ENCODE peak calls at places on chromosomes 2 and 18, in seven cellular contexts. T, D, S, A, W, F and R are unnamed samples.
A peak's percentile ranks its signal among the peaks of the same experiment; 100 is the strongest.

GRCh38 chr2:126810001-126810400 is 88.7 kb upstream of the TEX51 start:
- DNase-seq in T (no peak), D (no peak), S (no peak), A (no peak), W (no peak), F (no peak), R (no peak)

GRCh38 chr2:37090019-37090477 is 5.7 kb downstream of the GPATCH11 start:
- DNase-seq in T (no peak), D (no peak), S (no peak), A (no peak), W (peak; percentile 70), F (no peak), R (no peak)

GRCh38 chr18:50313031-50313607 is 25.6 kb upstream of the CXXC1 start:
- DNase-seq in T (no peak), D (peak; percentile 18), S (no peak), A (no peak), W (no peak), F (no peak), R (no peak)

GRCh38 chr2:238868616-238869292 is 20.9 kb downstream of the TWIST2 start:
- DNase-seq in T (no peak), D (peak; percentile 91), S (no peak), A (no peak), W (no peak), F (peak; percentile 64), R (no peak)

GRCh38 chr2:79393806-79394484 is 118.9 kb upstream of the CTNNA2 start:
- DNase-seq in T (no peak), D (no peak), S (no peak), A (no peak), W (no peak), F (no peak), R (no peak)

GRCh38 chr2:235070063-235070706 is 118.4 kb downstream of the SH3BP4 start:
- DNase-seq in T (no peak), D (peak; percentile 56), S (no peak), A (no peak), W (no peak), F (no peak), R (no peak)

GRCh38 chr18:36492604-36493329 is 195.3 kb downstream of the FHOD3 start:
- DNase-seq in T (no peak), D (peak; percentile 9), S (no peak), A (no peak), W (no peak), F (no peak), R (no peak)

GRCh38 chr2:45962522-45962921 is 311.0 kb downstream of the PRKCE start:
- DNase-seq in T (no peak), D (peak; percentile 95), S (no peak), A (no peak), W (no peak), F (peak; percentile 84), R (no peak)

GRCh38 chr18:41354151-41354550 is 600.9 kb upstream of the PIK3C3 start:
- DNase-seq in T (no peak), D (no peak), S (no peak), A (no peak), W (no peak), F (no peak), R (no peak)

GRCh38 chr18:23593720-23594119 is 7.4 kb upstream of the NPC1 start:
- DNase-seq in T (no peak), D (peak; percentile 95), S (no peak), A (no peak), W (no peak), F (peak; percentile 87), R (no peak)

GRCh38 chr2:54470241-54470938 is 14.3 kb downstream of the SPTBN1 start:
- DNase-seq in T (no peak), D (peak; percentile 60), S (no peak), A (no peak), W (no peak), F (peak; percentile 79), R (no peak)

GRCh38 chr2:237322564-237322963 is 91.4 kb downstream of the COL6A3 start:
- DNase-seq in T (no peak), D (peak; percentile 40), S (no peak), A (peak; percentile 6), W (no peak), F (no peak), R (no peak)

GRCh38 chr2:41741951-41742563 is 305.8 kb upstream of the PKDCC start:
- DNase-seq in T (no peak), D (no peak), S (no peak), A (no peak), W (no peak), F (no peak), R (no peak)

GRCh38 chr2:198220727-198221337 is 416.4 kb downstream of the PLCL1 start:
- DNase-seq in T (no peak), D (no peak), S (no peak), A (no peak), W (no peak), F (no peak), R (no peak)

GRCh38 chr2:46036929-46037328 is 260.3 kb upstream of the EPAS1 start:
- DNase-seq in T (no peak), D (peak; percentile 85), S (no peak), A (no peak), W (no peak), F (peak; percentile 32), R (no peak)

GRCh38 chr2:36352711-36353110 is 2.9 kb upstream of the CRIM1 start:
- DNase-seq in T (no peak), D (peak; percentile 96), S (no peak), A (no peak), W (no peak), F (peak; percentile 83), R (no peak)

GRCh38 chr2:238644095-238645081 is 203.5 kb upstream of the TWIST2 start:
- DNase-seq in T (no peak), D (peak; percentile 94), S (no peak), A (no peak), W (no peak), F (peak; percentile 86), R (no peak)

GRCh38 chr2:235701206-235701605 is 207.4 kb downstream of the AGAP1 start:
- DNase-seq in T (no peak), D (no peak), S (no peak), A (no peak), W (no peak), F (no peak), R (no peak)

GRCh38 chr2:223586261-223586660 is 15.9 kb downstream of the SCG2 start:
- DNase-seq in T (no peak), D (peak; percentile 89), S (no peak), A (no peak), W (no peak), F (peak; percentile 88), R (no peak)

GRCh38 chr2:227388537-227389011 is 825 bp upstream of the SCYGR1 start:
- DNase-seq in T (no peak), D (peak; percentile 99), S (no peak), A (no peak), W (no peak), F (peak; percentile 98), R (no peak)

GRCh38 chr18:31671951-31672350 is 12.4 kb downstream of the B4GALT6 start:
- DNase-seq in T (no peak), D (no peak), S (no peak), A (no peak), W (no peak), F (no peak), R (no peak)

GRCh38 chr2:218859994-218860831 is 608 bp downstream of the WNT6 start:
- DNase-seq in T (no peak), D (no peak), S (no peak), A (no peak), W (no peak), F (no peak), R (no peak)

GRCh38 chr2:229634574-229635185 is 79.7 kb downstream of the DNER start:
- DNase-seq in T (no peak), D (no peak), S (peak; percentile 16), A (no peak), W (no peak), F (no peak), R (no peak)

GRCh38 chr2:24210723-24211122 is 35.9 kb downstream of the FAM228A start:
- DNase-seq in T (no peak), D (no peak), S (no peak), A (no peak), W (no peak), F (no peak), R (no peak)

GRCh38 chr2:151927501-151928221 is 99.4 kb upstream of the ARL5A start:
- DNase-seq in T (no peak), D (no peak), S (no peak), A (no peak), W (no peak), F (no peak), R (no peak)

GRCh38 chr2:26914963-26915310 is 55.5 kb upstream of the MAPRE3 start:
- DNase-seq in T (no peak), D (no peak), S (no peak), A (no peak), W (no peak), F (no peak), R (no peak)

GRCh38 chr2:135030826-135031225 is 16.4 kb downstream of the MAP3K19 start:
- DNase-seq in T (no peak), D (peak; percentile 60), S (no peak), A (no peak), W (no peak), F (peak; percentile 65), R (no peak)

GRCh38 chr2:64222942-64223511 is 78.8 kb upstream of the PELI1 start:
- DNase-seq in T (no peak), D (no peak), S (no peak), A (no peak), W (peak; percentile 40), F (no peak), R (no peak)

GRCh38 chr2:9631976-9632700 is 1.3 kb upstream of the YWHAQ start:
- DNase-seq in T (no peak), D (no peak), S (no peak), A (no peak), W (no peak), F (no peak), R (no peak)

GRCh38 chr18:79911009-79911870 is 40.2 kb downstream of the SLC66A2 start:
- DNase-seq in T (no peak), D (no peak), S (no peak), A (no peak), W (no peak), F (no peak), R (no peak)

GRCh38 chr2:3761328-3761727 is 58.0 kb downstream of the DCDC2C start:
- DNase-seq in T (no peak), D (no peak), S (no peak), A (no peak), W (no peak), F (no peak), R (no peak)

GRCh38 chr2:217992061-217992460 is 10.7 kb downstream of the TNS1 start:
- DNase-seq in T (no peak), D (no peak), S (no peak), A (no peak), W (no peak), F (no peak), R (no peak)

GRCh38 chr2:35080231-35080905 is 1275.2 kb upstream of the CRIM1 start:
- DNase-seq in T (no peak), D (peak; percentile 0), S (no peak), A (no peak), W (no peak), F (no peak), R (no peak)

GRCh38 chr2:234973008-234973407 is 21.2 kb downstream of the SH3BP4 start:
- DNase-seq in T (no peak), D (peak; percentile 55), S (no peak), A (no peak), W (no peak), F (peak; percentile 80), R (no peak)

GRCh38 chr18:56451188-56451587 is 187.2 kb downstream of the TXNL1 start:
- DNase-seq in T (no peak), D (peak; percentile 31), S (no peak), A (no peak), W (no peak), F (peak; percentile 9), R (no peak)

GRCh38 chr2:114222331-114222730 is 220.1 kb upstream of the DPP10 start:
- DNase-seq in T (no peak), D (no peak), S (no peak), A (no peak), W (no peak), F (no peak), R (no peak)

GRCh38 chr2:63038034-63038433 is 12.6 kb upstream of the OTX1 start:
- DNase-seq in T (no peak), D (no peak), S (no peak), A (no peak), W (no peak), F (no peak), R (no peak)